ENCODE peak calls at places on chromosomes 13 and 19, in seven cellular contexts. O is HepG2, Q is K562, R is SK-N-SH, L is GM12878, D is H1, A is HCT116. E is an unnamed sample.

GRCh38 chr13:106548064-106548696 is 12.7 kb upstream of the EFNB2 start:
- DNase-seq in O (no peak), Q (no peak), R (no peak), L (no peak), D (no peak), A (no peak), E (no peak)

GRCh38 chr13:27919934-27920676 is at the start of gene PDX1:
- DNase-seq in O (no peak), Q (no peak), R (peak), L (no peak), D (no peak), A (no peak), E (no peak)

GRCh38 chr13:40125336-40125735 is 469.9 kb downstream of the COG6 start:
- DNase-seq in O (no peak), Q (no peak), R (no peak), L (no peak), D (no peak), A (no peak), E (no peak)

GRCh38 chr13:27128825-27129627 is 42.6 kb downstream of the USP12 start:
- DNase-seq in O (no peak), Q (no peak), R (no peak), L (no peak), D (no peak), A (no peak), E (no peak)

GRCh38 chr13:52906122-52906903 is 57.9 kb upstream of the PCDH8 start:
- DNase-seq in O (no peak), Q (no peak), R (no peak), L (no peak), D (no peak), A (no peak), E (no peak)

GRCh38 chr13:99288069-99288468 is 19.1 kb downstream of the GPR183 start:
- DNase-seq in O (no peak), Q (no peak), R (no peak), L (peak), D (no peak), A (no peak), E (no peak)

GRCh38 chr19:51573331-51573730 is 2.2 kb downstream of the ZNF175 start:
- DNase-seq in O (no peak), Q (no peak), R (no peak), L (no peak), D (no peak), A (no peak), E (no peak)

GRCh38 chr13:79662882-79663281 is 181.9 kb downstream of the NDFIP2 start:
- DNase-seq in O (no peak), Q (no peak), R (no peak), L (no peak), D (no peak), A (no peak), E (no peak)

GRCh38 chr19:2495130-2495641 is 19.3 kb downstream of the GADD45B start:
- DNase-seq in O (no peak), Q (no peak), R (peak), L (no peak), D (no peak), A (no peak), E (peak)

GRCh38 chr13:32790731-32791130 is 204.5 kb downstream of the PDS5B start:
- DNase-seq in O (peak), Q (no peak), R (no peak), L (no peak), D (no peak), A (no peak), E (no peak)

GRCh38 chr13:112325142-112325808 is 50.9 kb upstream of the SPACA7 start:
- DNase-seq in O (no peak), Q (no peak), R (no peak), L (no peak), D (no peak), A (no peak), E (no peak)

GRCh38 chr13:112324121-112324520 is 52.0 kb upstream of the SPACA7 start:
- DNase-seq in O (no peak), Q (no peak), R (no peak), L (no peak), D (no peak), A (no peak), E (no peak)

GRCh38 chr13:112326821-112327370 is 49.3 kb upstream of the SPACA7 start:
- DNase-seq in O (no peak), Q (no peak), R (no peak), L (no peak), D (no peak), A (no peak), E (no peak)

GRCh38 chr13:112328936-112329335 is 47.2 kb upstream of the SPACA7 start:
- DNase-seq in O (no peak), Q (no peak), R (no peak), L (no peak), D (no peak), A (no peak), E (no peak)

DNA sequence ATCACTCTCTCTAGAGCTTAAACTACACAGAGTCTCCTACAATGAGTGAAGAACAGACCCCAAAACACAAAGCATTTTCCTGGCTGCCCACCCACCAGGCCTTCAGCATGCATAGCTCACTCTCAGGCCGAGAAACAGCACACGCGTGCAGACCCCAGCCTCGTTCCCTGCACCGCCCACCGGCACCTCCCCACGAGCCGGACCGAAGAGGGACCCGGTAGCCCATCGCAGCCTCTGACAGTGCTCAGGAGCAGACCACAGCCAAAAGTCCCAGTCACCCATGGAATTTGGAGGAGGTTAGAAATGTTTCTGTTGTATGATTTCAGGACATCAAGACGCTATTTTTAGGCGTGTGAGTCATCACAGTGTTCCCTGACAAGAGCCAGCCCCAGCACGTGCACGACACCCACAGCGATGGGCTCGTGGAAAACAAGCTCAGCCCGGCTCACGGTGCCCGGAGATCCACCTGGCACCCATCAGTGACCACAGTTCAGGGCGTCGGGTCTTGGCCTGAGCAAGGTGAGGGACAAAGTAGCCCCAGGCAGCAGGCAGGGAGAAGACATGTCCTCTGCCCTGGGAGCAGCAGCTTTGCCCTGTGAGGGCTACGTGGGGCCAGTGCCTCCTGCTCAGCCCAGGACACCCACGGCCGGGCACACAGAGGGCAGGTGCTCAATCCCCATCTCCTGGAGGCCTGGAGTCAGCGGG is 50.1 kb upstream of the SPACA7 start:
- DNase-seq in O (no peak), Q (no peak), R (no peak), L (no peak), D (no peak), A (no peak), E (no peak)
- TF ChIP-seq JUND in O (no peak), Q (peak), R (no peak), L (no peak), D (no peak), A (no peak), E (no peak)

GRCh38 chr13:41697578-41697977 is 240.2 kb downstream of the RGCC start:
- DNase-seq in O (no peak), Q (no peak), R (no peak), L (no peak), D (no peak), A (no peak), E (no peak)

GRCh38 chr13:41696163-41697003 is 239.0 kb downstream of the RGCC start:
- DNase-seq in O (peak), Q (no peak), R (no peak), L (no peak), D (peak), A (peak), E (peak)

GRCh38 chr13:41699759-41700158 is 242.4 kb downstream of the RGCC start:
- DNase-seq in O (no peak), Q (no peak), R (no peak), L (no peak), D (no peak), A (no peak), E (no peak)

GRCh38 chr13:41706189-41706588 is 248.8 kb downstream of the RGCC start:
- DNase-seq in O (no peak), Q (no peak), R (no peak), L (no peak), D (no peak), A (no peak), E (no peak)

DNA sequence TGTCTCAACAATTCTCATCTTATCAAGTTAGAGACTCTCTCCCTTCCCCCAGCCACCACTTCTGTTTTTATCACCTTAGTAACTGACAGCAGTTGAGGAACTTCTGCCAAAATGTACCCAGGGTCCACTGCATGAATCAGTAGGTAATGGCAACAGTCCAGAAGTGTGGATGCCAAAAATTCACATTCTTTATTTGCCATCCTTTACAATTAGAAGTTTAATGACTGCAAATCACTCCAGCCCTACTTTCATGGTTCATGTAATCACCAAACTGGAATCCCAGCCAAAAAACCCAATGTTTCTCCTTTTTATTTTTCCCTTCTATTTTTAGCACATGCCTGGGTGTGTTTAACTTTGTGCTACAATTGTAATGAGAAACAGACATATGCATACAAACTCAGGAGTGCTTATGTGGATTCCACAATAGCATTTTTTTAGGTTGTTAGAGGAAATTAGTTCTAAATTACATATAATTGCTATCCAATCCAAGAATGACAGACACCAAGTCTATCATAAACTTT is 243.5 kb downstream of the RGCC start:
- DNase-seq in O (no peak), Q (no peak), R (peak), L (no peak), D (no peak), A (no peak), E (no peak)
- TF ChIP-seq JUND in O (no peak), Q (no peak), R (peak), L (no peak), D (no peak), A (no peak), E (no peak)

DNA sequence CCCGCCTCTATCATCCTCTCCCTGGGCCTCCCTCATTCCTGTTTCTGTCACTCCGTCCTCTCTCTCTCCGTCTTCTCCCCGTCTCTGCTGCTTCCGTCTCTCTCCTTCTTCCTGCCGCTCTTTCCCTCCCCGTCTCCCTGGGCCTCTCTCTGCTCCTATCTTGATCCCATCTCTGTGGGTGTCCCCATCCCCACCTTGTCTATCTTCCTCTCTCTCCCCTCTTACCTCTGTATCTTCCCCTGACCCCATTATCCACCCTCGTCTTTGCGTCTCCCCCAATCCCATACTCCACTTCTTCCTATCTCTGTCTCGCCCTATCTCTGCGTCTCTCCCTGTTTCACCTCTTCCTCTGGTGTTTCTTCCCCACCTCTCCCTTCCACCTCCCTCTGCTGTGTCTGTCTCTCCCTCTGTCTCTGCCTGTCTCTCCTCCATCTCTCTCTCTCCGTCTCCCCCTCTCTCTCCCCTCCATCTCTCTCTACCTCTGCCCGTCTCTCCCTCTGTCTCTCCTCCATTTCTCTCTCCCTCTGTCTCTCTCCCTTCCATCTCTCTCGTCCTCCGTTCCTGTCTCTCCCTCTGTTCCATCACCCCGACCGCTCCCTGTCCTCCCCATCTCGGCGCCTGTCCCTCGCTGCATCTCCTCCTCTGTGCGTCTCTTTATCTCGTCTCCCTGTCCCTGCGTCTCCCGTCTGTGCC is 4.3 kb downstream of the GRIN2D start:
- DNase-seq in O (no peak), Q (no peak), R (no peak), L (no peak), D (no peak), A (no peak), E (no peak)
- TF ChIP-seq JUND in O (no peak), Q (no peak), R (no peak), L (no peak), D (no peak), A (no peak), E (no peak)

DNA sequence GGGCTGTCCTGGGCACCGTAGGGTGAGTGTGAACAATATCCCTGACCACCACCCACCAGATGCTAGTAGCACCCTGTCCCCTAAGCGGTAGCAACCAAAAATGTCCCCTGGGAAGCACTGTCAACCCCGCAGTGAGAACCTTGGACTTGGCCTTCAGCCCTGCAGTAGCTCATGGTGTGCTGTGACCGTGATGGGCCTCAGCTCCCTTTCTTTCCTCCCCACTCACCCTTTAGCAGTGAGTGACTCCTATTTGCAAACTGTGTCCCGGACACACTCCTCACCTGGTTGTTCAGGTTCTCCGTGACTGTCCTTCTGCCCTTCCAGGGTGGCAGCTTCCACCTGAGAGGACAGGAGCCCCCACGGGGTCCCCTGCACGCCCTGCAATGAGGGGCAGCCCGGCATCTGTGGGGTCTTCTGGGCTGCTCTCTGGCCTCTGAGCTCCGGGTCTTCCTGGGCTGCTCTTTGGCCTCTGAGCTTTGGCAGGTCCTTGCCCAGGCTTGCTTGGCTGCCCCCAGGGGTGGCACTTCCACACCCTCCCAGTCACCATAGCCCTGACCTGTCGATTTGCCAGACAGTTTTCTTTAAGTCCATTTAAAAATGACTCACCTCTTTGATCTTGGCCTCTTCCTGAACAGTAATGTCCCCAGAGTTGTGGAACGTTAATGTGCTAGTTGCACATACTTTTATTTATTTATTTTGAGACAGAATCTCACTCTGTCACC is 3.8 kb downstream of the KDM4B start:
- DNase-seq in O (peak), Q (no peak), R (peak), L (no peak), D (no peak), A (peak), E (no peak)
- TF ChIP-seq JUND in O (no peak), Q (no peak), R (no peak), L (no peak), D (no peak), A (no peak), E (no peak)